ENCODE peak calls at places on chromosomes 2 and 18, in six cellular contexts. Y is breast epithelium, I is Calu3, M is prostate gland, W is psoas muscle, H is epithelial cell of esophagus. B is an unnamed sample.

GRCh38 chr2:28606986-28607441 is 111.2 kb downstream of the PLB1 start:
- DNase-seq in H (no peak), W (no peak), M (no peak), Y (no peak), I (peak), B (no peak)

GRCh38 chr2:109380502-109381326 is 233.1 kb downstream of the SEPTIN10 start:
- DNase-seq in H (no peak), M (no peak), I (no peak), W (peak), Y (peak), B (peak)

GRCh38 chr2:222736301-222736700 is 64.8 kb downstream of the MOGAT1 start:
- DNase-seq in H (no peak), Y (no peak), W (no peak), M (no peak), I (no peak), B (no peak)

GRCh38 chr18:12890500-12890899 is 6.5 kb upstream of the PTPN2 start:
- DNase-seq in I (peak), M (no peak), Y (no peak), H (no peak), W (no peak), B (no peak)

GRCh38 chr18:52422985-52423601 is 83.1 kb downstream of the DCC start:
- DNase-seq in H (no peak), Y (no peak), W (no peak), M (no peak), I (no peak), B (no peak)

GRCh38 chr2:95530734-95531133 is 46.2 kb upstream of the TRIM43B start:
- DNase-seq in W (no peak), M (no peak), H (peak), I (no peak), Y (no peak), B (no peak)

GRCh38 chr2:207107551-207107950 is 58.2 kb downstream of the KLF7 start:
- DNase-seq in Y (no peak), H (no peak), I (no peak), W (no peak), M (no peak), B (no peak)

GRCh38 chr2:71877636-71878035 is 270.0 kb downstream of the CYP26B1 start:
- DNase-seq in I (no peak), W (no peak), Y (no peak), H (no peak), M (no peak), B (no peak)

GRCh38 chr2:101047075-101047766 is 45.1 kb downstream of the RPL31 start:
- DNase-seq in W (no peak), Y (peak), I (peak), H (peak), M (peak), B (no peak)

GRCh38 chr2:230347659-230348305 is 20.8 kb downstream of the SP140L start:
- DNase-seq in I (peak), Y (no peak), M (no peak), W (no peak), H (peak), B (no peak)

GRCh38 chr2:235047171-235048160 is 95.6 kb downstream of the SH3BP4 start:
- DNase-seq in M (no peak), H (no peak), W (no peak), I (no peak), Y (peak), B (no peak)

GRCh38 chr2:227052879-227053278 is 111.1 kb downstream of the COL4A4 start:
- DNase-seq in H (no peak), Y (no peak), M (peak), W (no peak), I (no peak), B (no peak)

GRCh38 chr2:65545818-65546217 is 113.4 kb upstream of the SPRED2 start:
- DNase-seq in Y (no peak), M (no peak), I (no peak), W (no peak), H (peak), B (no peak)

GRCh38 chr2:107584577-107584976 is 242.1 kb upstream of the RGPD4 start:
- DNase-seq in Y (no peak), M (no peak), W (no peak), I (no peak), H (peak), B (no peak)

GRCh38 chr2:121519153-121519552 is 11.5 kb upstream of the RNU4ATAC start:
- DNase-seq in H (no peak), W (peak), I (no peak), M (no peak), Y (no peak), B (no peak)

GRCh38 chr2:16729335-16729734 is 63.7 kb upstream of the CYRIA start:
- DNase-seq in M (no peak), I (no peak), W (no peak), H (no peak), Y (no peak), B (no peak)

GRCh38 chr2:127698553-127699355 is 2.5 kb upstream of the SFT2D3 start:
- DNase-seq in I (no peak), M (no peak), W (no peak), H (no peak), Y (no peak), B (no peak)

GRCh38 chr2:73995810-73996209 is 11.1 kb downstream of the TET3 start:
- DNase-seq in H (no peak), I (no peak), Y (no peak), M (no peak), W (no peak), B (no peak)

GRCh38 chr2:150125188-150125587 is 362.3 kb downstream of the RND3 start:
- DNase-seq in W (no peak), Y (no peak), H (no peak), I (no peak), M (no peak), B (no peak)

GRCh38 chr2:69046221-69046662 is 33.3 kb downstream of the ANTXR1 start:
- DNase-seq in M (no peak), H (peak), I (peak), Y (no peak), W (no peak), B (no peak)

GRCh38 chr2:63993871-63994270 is 25.4 kb downstream of the VPS54 start:
- DNase-seq in M (no peak), Y (no peak), I (no peak), H (no peak), W (no peak), B (no peak)

GRCh38 chr2:216888907-216889622 is 29.2 kb upstream of the TNP1 start:
- DNase-seq in M (no peak), W (peak), H (peak), Y (no peak), I (no peak), B (no peak)

GRCh38 chr18:499351-500229 is 911 bp downstream of the COLEC12 start:
- DNase-seq in W (peak), M (peak), Y (no peak), H (no peak), I (no peak), B (no peak)

GRCh38 chr2:73008261-73009159 is 63.0 kb downstream of the SFXN5 start:
- DNase-seq in Y (peak), W (no peak), I (no peak), H (no peak), M (no peak), B (no peak)

GRCh38 chr18:39389800-39390379 is 1824.3 kb upstream of the CELF4 start:
- DNase-seq in W (no peak), H (no peak), Y (no peak), M (no peak), I (no peak), B (no peak)

GRCh38 chr2:231900486-231900942 is 25.7 kb downstream of the NPPC start:
- DNase-seq in Y (peak), W (peak), M (no peak), I (peak), H (peak), B (peak)

GRCh38 chr2:75003276-75003675 is 44.8 kb downstream of the POLE4 start:
- DNase-seq in I (no peak), M (no peak), W (no peak), H (no peak), Y (no peak), B (no peak)

GRCh38 chr2:48205137-48205798 is 299.0 kb upstream of the FBXO11 start:
- DNase-seq in I (no peak), M (no peak), Y (no peak), H (no peak), W (no peak), B (no peak)

GRCh38 chr18:394997-395383 is 105.5 kb downstream of the COLEC12 start:
- DNase-seq in Y (no peak), M (no peak), I (no peak), W (no peak), H (no peak), B (no peak)

GRCh38 chr2:184596819-184597411 is 1.4 kb upstream of the ZNF804A start:
- DNase-seq in M (no peak), W (no peak), Y (no peak), I (no peak), H (peak), B (no peak)

GRCh38 chr2:42098571-42099430 is 51.0 kb downstream of the PKDCC start:
- DNase-seq in Y (no peak), H (no peak), I (no peak), M (no peak), W (peak), B (peak)

GRCh38 chr18:50622320-50622719 is 62.4 kb downstream of the MAPK4 start:
- DNase-seq in Y (no peak), I (no peak), W (no peak), H (no peak), M (no peak), B (no peak)

GRCh38 chr2:234673961-234674759 is 177.3 kb upstream of the ARL4C start:
- DNase-seq in Y (no peak), W (no peak), M (no peak), H (no peak), I (no peak), B (no peak)

GRCh38 chr2:176455865-176456291 is 186.6 kb downstream of the MTX2 start:
- DNase-seq in I (no peak), M (no peak), H (no peak), W (peak), Y (no peak), B (no peak)

GRCh38 chr2:191264647-191265079 is 19.5 kb downstream of the MYO1B start:
- DNase-seq in M (no peak), W (no peak), H (no peak), I (no peak), Y (no peak), B (no peak)

GRCh38 chr18:3062798-3063563 is 50.0 kb upstream of the LPIN2 start:
- DNase-seq in W (peak), M (peak), I (peak), H (peak), Y (peak), B (peak)

GRCh38 chr2:12498286-12498685 is 218.4 kb upstream of the TRIB2 start:
- DNase-seq in M (no peak), W (no peak), H (no peak), I (no peak), Y (no peak), B (no peak)
- TF ChIP-seq CTCF in M (no peak), W (no peak), H (no peak), I (no peak), Y (no peak), B (no peak)

DNA sequence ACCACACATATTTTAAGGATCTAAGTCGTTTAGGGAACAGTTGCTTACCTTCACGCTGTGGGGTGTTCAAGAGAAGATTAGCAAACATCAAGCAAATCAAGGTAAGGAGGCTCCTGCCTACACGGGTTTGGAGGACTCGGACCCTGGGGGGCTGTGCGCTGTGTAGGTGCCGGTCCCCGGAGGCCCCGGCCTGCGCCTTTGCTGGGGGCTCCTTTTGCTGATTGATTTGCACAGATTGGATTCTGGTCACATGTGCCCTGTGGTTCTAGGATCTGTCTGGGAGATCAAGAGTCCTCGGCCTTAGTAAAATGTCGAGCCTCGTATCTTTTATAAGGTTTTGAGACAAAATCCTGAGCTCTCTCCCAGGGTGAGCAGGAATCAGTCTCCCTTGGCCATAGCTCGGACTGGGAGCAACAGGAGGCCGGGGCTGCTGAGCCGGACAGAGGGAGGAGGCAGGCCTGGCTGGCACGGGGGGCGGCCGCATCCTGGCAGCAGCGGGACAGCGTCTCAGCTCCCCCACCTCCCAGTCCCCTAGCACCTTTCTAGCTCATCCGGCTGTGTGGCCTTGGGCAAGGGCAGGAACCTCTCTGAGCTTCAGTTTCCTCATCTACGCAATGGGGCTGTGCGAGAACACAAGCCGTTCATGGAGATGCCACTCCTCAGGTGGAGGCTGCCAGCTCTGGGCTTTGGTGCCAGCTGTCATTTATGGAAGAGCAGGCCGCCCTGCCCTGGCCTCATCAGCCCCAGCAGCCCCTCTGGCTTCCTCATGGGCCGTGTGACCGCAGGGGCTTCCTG is 147.2 kb downstream of the MBP start:
- DNase-seq in I (no peak), W (no peak), H (no peak), Y (no peak), M (no peak), B (no peak)
- TF ChIP-seq CTCF in I (no peak), W (no peak), H (no peak), Y (no peak), M (no peak), B (no peak)

DNA sequence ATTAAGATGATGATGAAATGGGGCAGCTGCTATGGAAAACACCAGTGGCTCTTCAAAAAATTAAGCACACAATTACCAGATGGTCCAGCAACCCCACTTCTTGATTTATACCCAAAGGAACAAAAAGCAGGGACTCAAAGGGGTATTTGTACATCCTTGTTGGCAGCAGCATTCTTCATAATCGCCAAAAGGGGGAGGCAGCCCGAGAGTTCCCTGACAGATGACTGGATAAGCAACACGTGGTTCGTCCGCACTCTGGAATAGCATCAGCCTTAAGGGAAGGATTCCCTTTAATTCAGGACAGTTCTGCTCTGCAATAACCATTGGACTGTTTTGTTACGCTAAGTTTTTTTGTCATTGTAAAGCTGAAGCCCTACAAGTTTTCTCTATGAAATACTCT is 76.7 kb upstream of the TWIST2 start:
- DNase-seq in H (no peak), I (no peak), Y (no peak), M (no peak), W (no peak), B (no peak)
- TF ChIP-seq CTCF in H (no peak), I (no peak), Y (no peak), M (no peak), W (no peak), B (no peak)

DNA sequence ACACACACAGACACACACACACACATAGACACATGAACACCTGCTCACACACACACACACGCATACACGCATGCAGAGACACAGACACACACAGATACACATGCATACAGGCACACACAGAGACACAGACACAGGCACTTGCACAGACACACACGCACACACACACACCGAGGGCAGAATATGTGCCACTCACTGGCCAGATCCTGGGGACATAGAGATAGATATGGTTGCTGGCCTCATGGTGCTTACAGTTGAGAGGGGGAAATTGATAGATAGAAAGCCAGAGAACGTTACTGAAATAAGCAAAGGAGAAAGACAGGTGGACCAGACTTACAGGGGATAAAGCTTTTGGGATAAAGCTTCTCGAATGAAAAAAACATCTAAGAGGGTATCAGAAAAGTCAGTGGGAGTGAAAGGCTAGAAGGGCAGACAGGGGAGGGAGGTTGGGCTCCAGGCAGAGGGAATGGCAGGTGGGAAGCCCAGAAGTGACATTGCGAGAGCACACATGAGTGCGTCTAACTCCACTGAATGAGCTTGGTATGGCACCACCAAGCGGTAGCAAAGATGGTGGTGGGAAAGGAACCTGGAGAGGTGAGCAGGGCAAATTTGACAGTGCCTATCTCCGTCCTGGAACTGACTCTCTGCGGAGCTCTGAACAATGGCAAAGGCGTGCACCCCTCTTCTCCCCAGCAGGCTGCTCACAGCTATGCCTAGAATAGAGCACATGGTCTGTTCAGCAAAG is 390.1 kb upstream of the TRIB2 start:
- DNase-seq in W (no peak), I (no peak), M (no peak), H (no peak), Y (no peak), B (no peak)
- TF ChIP-seq CTCF in W (no peak), I (no peak), M (no peak), H (peak), Y (no peak), B (peak)

GRCh38 chr2:135587958-135588357 is 56.7 kb downstream of the R3HDM1 start:
- DNase-seq in H (no peak), W (no peak), M (no peak), I (no peak), Y (no peak), B (no peak)

GRCh38 chr2:135586148-135586547 is 54.9 kb downstream of the R3HDM1 start:
- DNase-seq in Y (no peak), W (no peak), I (no peak), H (peak), M (no peak), B (no peak)

GRCh38 chr2:135582383-135582782 is 51.1 kb downstream of the R3HDM1 start:
- DNase-seq in I (no peak), M (no peak), W (no peak), H (no peak), Y (no peak), B (no peak)

GRCh38 chr2:135581282-135581681 is 50.0 kb downstream of the R3HDM1 start:
- DNase-seq in M (no peak), W (no peak), Y (no peak), I (no peak), H (no peak), B (no peak)

GRCh38 chr2:135585586-135585985 is 54.3 kb downstream of the R3HDM1 start:
- DNase-seq in M (no peak), I (no peak), W (no peak), Y (no peak), H (no peak), B (no peak)
- TF ChIP-seq CTCF in M (no peak), I (no peak), W (no peak), Y (no peak), H (peak), B (no peak)

GRCh38 chr2:5234563-5234962 is 457.6 kb upstream of the SOX11 start:
- DNase-seq in Y (no peak), I (no peak), M (no peak), W (no peak), H (no peak), B (no peak)

GRCh38 chr2:5230879-5231278 is 461.3 kb upstream of the SOX11 start:
- DNase-seq in H (no peak), M (no peak), W (no peak), I (no peak), Y (no peak), B (no peak)

GRCh38 chr2:5227062-5227699 is 465.0 kb upstream of the SOX11 start:
- DNase-seq in Y (no peak), H (peak), M (no peak), W (no peak), I (no peak), B (no peak)

GRCh38 chr2:5230443-5230842 is 461.7 kb upstream of the SOX11 start:
- DNase-seq in M (no peak), Y (no peak), H (no peak), W (no peak), I (no peak), B (no peak)

DNA sequence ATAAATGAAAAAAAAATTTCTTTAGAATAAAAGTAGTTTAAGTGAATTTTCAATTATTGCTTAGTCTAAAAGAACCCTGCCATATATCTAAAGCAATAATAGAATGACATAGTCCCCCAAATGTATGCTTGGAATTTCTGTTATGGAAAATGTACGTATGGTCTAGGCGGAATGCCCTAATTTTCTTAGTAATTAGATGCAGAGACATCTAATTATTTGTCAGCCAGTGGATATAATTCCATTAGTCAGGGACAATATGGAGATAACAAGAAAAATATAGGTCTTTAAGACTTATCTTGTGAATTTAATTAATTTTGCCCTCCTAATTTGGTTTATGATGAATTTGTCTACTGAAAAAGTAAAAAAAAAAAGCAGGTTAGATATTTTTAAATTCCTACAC is 460.9 kb upstream of the SOX11 start:
- DNase-seq in Y (no peak), H (no peak), I (no peak), M (no peak), W (no peak), B (no peak)
- TF ChIP-seq CTCF in Y (no peak), H (no peak), I (no peak), M (no peak), W (no peak), B (no peak)